ENCODE peak calls at places on chromosomes 3 and 15, in four cellular contexts. S is GM23338, Q is cardiac muscle cell, Y is brain microvascular endothelial cell. P is an unnamed sample.

GRCh38 chr15:57640935-57641682 is 49.4 kb downstream of the MYZAP start:
- DNase-seq in Y (peak), Q (peak), S (peak), P (peak)

GRCh38 chr3:134364936-134365765 is 9.1 kb downstream of the AMOTL2 start:
- DNase-seq in Y (no peak), S (no peak), Q (no peak), P (peak)

GRCh38 chr3:143084856-143085731 is 34.5 kb upstream of the CHST2 start:
- DNase-seq in Q (no peak), Y (peak), S (no peak), P (peak)

GRCh38 chr3:161559177-161559998 is 62.8 kb downstream of the OTOL1 start:
- DNase-seq in S (peak), Y (peak), Q (peak), P (peak)

GRCh38 chr3:126450219-126450618 is 25.5 kb downstream of the ZXDC start:
- DNase-seq in S (no peak), Y (no peak), Q (no peak), P (no peak)

GRCh38 chr15:27095809-27096580 is 125.0 kb downstream of the GABRG3 start:
- DNase-seq in Y (no peak), Q (no peak), S (peak), P (no peak)

GRCh38 chr3:129383292-129383860 is 45.1 kb downstream of the EFCAB12 start:
- DNase-seq in Q (peak), S (peak), Y (peak), P (peak)

GRCh38 chr3:71503525-71504249 is 79.8 kb downstream of the FOXP1 start:
- DNase-seq in S (no peak), Q (no peak), Y (peak), P (peak)

GRCh38 chr3:179181021-179181472 is 32.9 kb downstream of the PIK3CA start:
- DNase-seq in Y (no peak), S (no peak), Q (no peak), P (peak)

GRCh38 chr3:127456471-127457093 is 134.0 kb downstream of the TPRA1 start:
- DNase-seq in Q (no peak), Y (peak), S (peak), P (peak)

GRCh38 chr3:158260392-158260791 is 150.5 kb downstream of the RSRC1 start:
- DNase-seq in Q (peak), S (no peak), Y (no peak), P (no peak)

GRCh38 chr3:32278714-32279113 is 40.2 kb downstream of the CMTM8 start:
- DNase-seq in S (no peak), Y (peak), Q (no peak), P (peak)

GRCh38 chr3:106610362-106610997 is 741.7 kb upstream of the CBLB start:
- DNase-seq in S (no peak), Q (no peak), Y (no peak), P (peak)

DNA sequence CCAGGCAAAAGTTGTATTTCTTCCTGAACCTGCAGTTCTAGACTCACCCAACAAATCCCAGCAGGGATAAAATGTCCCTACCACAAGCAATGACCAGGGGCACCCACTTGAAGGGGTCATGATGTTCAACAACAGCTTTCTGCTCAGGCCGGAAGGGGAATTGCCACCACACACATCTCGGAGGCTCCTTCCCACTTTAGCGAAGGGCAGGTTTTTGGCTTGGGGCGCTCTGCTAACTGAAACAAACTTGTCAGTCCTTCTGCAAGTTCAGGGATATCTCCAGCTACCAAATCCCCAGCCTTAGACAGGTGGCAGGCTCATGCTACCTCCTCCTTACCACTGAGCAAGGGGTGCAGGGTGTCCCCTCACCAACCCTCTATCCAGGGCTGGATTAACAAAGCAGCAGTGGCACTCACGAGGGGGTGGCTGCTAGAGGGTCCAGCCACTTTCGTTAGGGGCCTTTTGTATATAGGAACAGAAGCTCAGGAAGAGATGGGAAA is 2.2 kb downstream of the ADCY5 start:
- DNase-seq in Y (no peak), S (no peak), Q (no peak), P (no peak)
- H3K4me3 ChIP-seq in Y (no peak), S (no peak), Q (peak), P (no peak)

GRCh38 chr3:110881069-110881468 is 190.5 kb upstream of the NECTIN3 start:
- DNase-seq in Y (peak), S (peak), Q (peak), P (peak)
- TF ChIP-seq CTCF in Y (peak), S (peak), Q (peak), P (peak)

GRCh38 chr15:70061696-70062270 is 35.9 kb downstream of the TLE3 start:
- DNase-seq in Y (no peak), S (no peak), Q (no peak), P (no peak)
- H3K4me3 ChIP-seq in Y (peak), S (no peak), Q (no peak), P (peak)

GRCh38 chr15:93974804-93975481 is 256.4 kb upstream of the MCTP2 start:
- DNase-seq in Y (peak), Q (peak), S (peak), P (peak)
- TF ChIP-seq CTCF in Y (peak), Q (peak), S (peak), P (peak)

GRCh38 chr3:52769786-52770445 is 824 bp downstream of the NEK4 start:
- DNase-seq in Y (no peak), S (peak), Q (peak), P (peak)

GRCh38 chr3:52771334-52771681 is 568 bp upstream of the NEK4 start:
- DNase-seq in S (peak), Y (no peak), Q (no peak), P (no peak)

GRCh38 chr3:52773361-52774065 is 2.8 kb upstream of the NEK4 start:
- DNase-seq in Y (no peak), S (no peak), Q (no peak), P (no peak)

GRCh38 chr3:52770581-52771333 is at the start of gene NEK4:
- DNase-seq in Y (peak), S (peak), Q (peak), P (peak)

DNA sequence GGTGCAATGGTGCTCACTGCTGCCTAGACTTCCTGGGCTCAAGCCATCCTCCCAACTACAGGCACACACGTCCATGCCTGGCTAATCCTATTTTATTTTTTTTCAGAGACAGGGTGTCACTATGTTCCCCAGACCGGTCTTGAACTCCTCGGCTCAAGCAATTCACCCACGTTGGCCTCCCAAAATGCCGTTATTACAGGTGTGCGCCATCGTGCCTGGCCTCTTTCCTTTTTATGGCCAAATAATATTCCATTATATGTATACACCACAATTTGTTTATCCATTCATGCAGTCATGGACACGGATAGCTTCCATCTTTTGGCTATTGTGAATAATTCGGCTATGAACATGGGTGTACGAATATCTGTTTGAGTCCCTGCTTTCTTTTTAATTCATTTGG is 962 bp upstream of the NEK4 start:
- DNase-seq in S (no peak), Y (no peak), Q (no peak), P (no peak)
- H3K4me3 ChIP-seq in S (peak), Y (no peak), Q (no peak), P (no peak)

DNA sequence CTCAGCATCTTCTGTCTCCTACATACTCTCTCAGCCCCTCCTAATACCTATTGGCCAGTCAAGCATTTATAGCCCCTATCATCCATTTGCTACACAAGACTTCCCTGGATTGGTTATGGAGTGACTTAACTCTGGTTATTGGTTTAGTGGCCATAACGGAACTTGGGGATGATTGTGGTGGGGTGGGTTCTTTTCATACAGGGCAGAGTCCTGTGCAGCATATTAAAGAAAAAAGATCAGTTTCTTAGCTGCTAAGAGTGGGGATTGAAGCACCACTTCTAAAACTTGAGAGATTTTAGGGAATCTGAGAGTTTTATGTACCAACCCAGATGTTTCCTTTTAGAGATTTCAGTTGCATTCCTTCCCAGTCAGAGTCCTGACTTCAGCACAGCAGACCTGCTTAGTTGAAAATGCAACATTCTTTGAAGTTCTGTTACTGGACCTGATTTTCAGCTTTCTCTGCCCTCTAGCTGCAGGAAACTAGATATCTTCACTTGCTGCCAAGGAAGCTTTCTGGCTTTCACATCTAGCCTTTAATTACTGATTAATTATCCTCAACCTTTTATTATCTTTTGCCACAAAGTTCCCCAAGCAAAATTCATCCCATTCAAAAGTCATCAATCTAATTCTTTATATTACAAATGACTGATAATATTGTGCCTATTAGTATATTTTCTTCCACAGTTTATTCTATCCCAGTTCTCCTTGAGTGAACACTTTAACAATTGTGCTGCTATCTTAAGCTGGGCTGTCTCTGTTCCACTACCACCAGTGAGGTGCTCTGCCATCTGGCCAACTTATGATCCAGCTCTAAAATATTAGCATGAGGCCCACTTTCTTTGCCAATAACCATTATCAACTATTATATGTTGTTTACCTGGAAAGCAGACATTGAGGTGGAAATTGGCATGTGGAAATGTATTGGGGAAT is 906.0 kb upstream of the ALCAM start:
- DNase-seq in Q (peak), Y (peak), S (peak), P (peak)
- TF ChIP-seq CTCF in Q (peak), Y (peak), S (peak), P (peak)

DNA sequence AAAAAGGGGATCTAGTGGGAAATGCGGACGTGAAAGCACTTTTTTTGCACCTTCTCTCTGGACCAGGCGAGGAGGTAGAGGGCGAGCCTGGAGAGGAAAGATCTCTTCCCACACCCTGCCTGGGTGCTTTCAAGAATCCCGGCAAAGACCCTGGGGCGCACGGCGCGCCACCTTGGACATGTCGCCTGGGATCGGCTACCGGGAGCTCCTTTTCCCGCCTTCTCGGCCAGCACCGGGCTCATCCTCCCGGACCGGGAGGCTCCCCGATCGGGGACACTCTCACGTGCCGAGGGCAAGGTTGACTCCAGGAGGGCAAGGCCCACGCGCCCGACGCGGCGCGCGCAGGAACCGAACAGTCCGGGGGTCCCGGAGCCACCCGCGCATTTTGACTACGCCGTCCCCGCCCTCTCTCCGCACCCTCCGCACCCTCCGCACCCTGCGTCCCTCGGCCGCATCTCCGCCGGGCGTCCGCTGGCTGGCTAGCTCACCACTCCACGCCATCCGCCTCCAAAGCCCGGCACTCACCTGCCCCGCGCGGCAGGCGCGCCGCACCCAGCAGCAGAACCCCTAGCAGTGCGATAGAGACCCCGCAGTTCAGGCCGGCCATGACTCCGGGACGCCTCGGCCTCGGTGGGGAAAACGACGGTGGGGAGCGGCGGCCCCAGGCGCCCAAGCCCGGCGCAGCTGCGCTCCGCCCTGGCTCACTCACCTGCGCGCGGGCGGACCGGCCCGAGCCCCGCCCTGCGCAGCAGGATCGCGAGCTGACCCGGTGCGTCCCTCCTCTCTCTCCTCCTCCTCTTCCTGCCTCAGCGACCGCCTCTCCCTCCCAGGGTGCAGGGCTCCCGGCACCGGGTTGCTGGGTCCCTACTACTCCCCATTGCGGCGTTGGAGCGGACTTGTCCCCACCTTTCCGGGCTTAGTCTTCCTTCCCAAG is at the start of gene CDCP1:
- DNase-seq in Q (no peak), Y (no peak), S (peak), P (no peak)
- H3K4me3 ChIP-seq in Q (peak), Y (peak), S (peak), P (peak)

GRCh38 chr15:89003865-89004725 is 84.2 kb upstream of the ABHD2 start:
- DNase-seq in Q (peak), S (peak), Y (peak), P (peak)
- TF ChIP-seq CTCF in Q (peak), S (peak), Y (peak), P (peak)